ENCODE peak calls at places on chromosomes 12 and 14, in six cellular contexts. Z is HFF-Myc, S is Calu3, U is A549, H is left ventricle myocardium inferior, X is H9. N is an unnamed sample.

GRCh38 chr14:90140956-90141316 is 79.1 kb downstream of the KCNK13 start:
- DNase-seq in S (no peak), Z (no peak), X (no peak), H (no peak), U (peak; percentile 12), N (no peak)

GRCh38 chr14:30375280-30375892 is 183.6 kb upstream of the G2E3 start:
- DNase-seq in X (peak; percentile 70), U (peak; percentile 9), Z (peak; percentile 37), H (peak; percentile 47), S (peak; percentile 67), N (peak; percentile 66)

GRCh38 chr14:34714320-34715107 is at the start of gene CFL2:
- DNase-seq in Z (no peak), S (peak; percentile 79), H (peak; percentile 86), U (peak; percentile 88), X (peak; percentile 89), N (peak; percentile 88)

GRCh38 chr12:102501773-102502172 is 21.4 kb upstream of the IGF1 start:
- DNase-seq in X (no peak), Z (no peak), U (no peak), H (no peak), S (no peak), N (no peak)

GRCh38 chr14:28381656-28382055 is 384.9 kb upstream of the FOXG1 start:
- DNase-seq in U (no peak), H (no peak), S (no peak), Z (no peak), X (no peak), N (no peak)

GRCh38 chr12:1803736-1804135 is 16.6 kb upstream of the LRTM2 start:
- DNase-seq in X (no peak), Z (no peak), H (no peak), U (no peak), S (no peak), N (no peak)

GRCh38 chr12:76250256-76250655 is 98.0 kb downstream of the BBS10 start:
- DNase-seq in H (no peak), Z (no peak), X (no peak), U (no peak), S (no peak), N (no peak)

GRCh38 chr12:71194657-71195056 is 36.9 kb upstream of the TSPAN8 start:
- DNase-seq in Z (no peak), U (no peak), S (no peak), X (no peak), H (no peak), N (no peak)

GRCh38 chr12:19530631-19531020 is 91.3 kb downstream of the AEBP2 start:
- DNase-seq in X (no peak), S (no peak), Z (no peak), U (no peak), H (no peak), N (no peak)

GRCh38 chr12:23911574-23911973 is 37.9 kb downstream of the SOX5 start:
- DNase-seq in H (no peak), Z (no peak), S (no peak), X (no peak), U (no peak), N (no peak)

GRCh38 chr12:101044512-101045074 is 165.4 kb downstream of the SLC5A8 start:
- DNase-seq in H (no peak), X (no peak), S (no peak), Z (no peak), U (no peak), N (no peak)

GRCh38 chr12:125533434-125534029 is 468.3 kb downstream of the AACS start:
- DNase-seq in Z (no peak), H (peak; percentile 17), S (peak; percentile 86), U (peak; percentile 31), X (peak; percentile 89), N (peak; percentile 88)

GRCh38 chr12:47105914-47106674 is 26.3 kb upstream of the AMIGO2 start:
- DNase-seq in Z (no peak), U (no peak), X (no peak), H (no peak), S (no peak), N (no peak)

GRCh38 chr12:10540776-10541205 is 35.1 kb downstream of the EIF2S3B start:
- DNase-seq in Z (no peak), U (no peak), H (no peak), S (no peak), X (no peak), N (no peak)

GRCh38 chr14:71610797-71611196 is 321.4 kb upstream of the RGS6 start:
- DNase-seq in H (no peak), S (no peak), Z (no peak), U (no peak), X (no peak), N (no peak)

GRCh38 chr14:71607056-71607455 is 325.2 kb upstream of the RGS6 start:
- DNase-seq in U (no peak), Z (no peak), S (no peak), X (no peak), H (no peak), N (no peak)

GRCh38 chr14:71606575-71606974 is 325.7 kb upstream of the RGS6 start:
- DNase-seq in Z (no peak), H (no peak), U (no peak), S (no peak), X (no peak), N (no peak)

GRCh38 chr14:71606064-71606463 is 326.2 kb upstream of the RGS6 start:
- DNase-seq in X (no peak), Z (no peak), U (no peak), S (no peak), H (no peak), N (no peak)

GRCh38 chr14:71610149-71610548 is 322.1 kb upstream of the RGS6 start:
- DNase-seq in H (no peak), U (no peak), Z (no peak), X (no peak), S (no peak), N (no peak)
- TF ChIP-seq CTCF in H (no peak), U (no peak), Z (no peak), X (no peak), S (no peak), N (no peak)

GRCh38 chr14:24334431-24335271 is at the start of gene ADCY4:
- DNase-seq in S (no peak), X (no peak), H (peak; percentile 68), Z (no peak), U (no peak), N (peak; percentile 60)

GRCh38 chr14:24329736-24330135 is 5.1 kb downstream of the ADCY4 start:
- DNase-seq in X (no peak), S (no peak), H (no peak), U (no peak), Z (no peak), N (no peak)

GRCh38 chr14:24330973-24331674 is 3.7 kb downstream of the ADCY4 start:
- DNase-seq in Z (no peak), X (no peak), H (no peak), U (no peak), S (no peak), N (no peak)

GRCh38 chr14:24331731-24332093 is 3.2 kb downstream of the ADCY4 start:
- DNase-seq in Z (no peak), H (no peak), S (no peak), U (no peak), X (peak; percentile 51), N (no peak)

DNA sequence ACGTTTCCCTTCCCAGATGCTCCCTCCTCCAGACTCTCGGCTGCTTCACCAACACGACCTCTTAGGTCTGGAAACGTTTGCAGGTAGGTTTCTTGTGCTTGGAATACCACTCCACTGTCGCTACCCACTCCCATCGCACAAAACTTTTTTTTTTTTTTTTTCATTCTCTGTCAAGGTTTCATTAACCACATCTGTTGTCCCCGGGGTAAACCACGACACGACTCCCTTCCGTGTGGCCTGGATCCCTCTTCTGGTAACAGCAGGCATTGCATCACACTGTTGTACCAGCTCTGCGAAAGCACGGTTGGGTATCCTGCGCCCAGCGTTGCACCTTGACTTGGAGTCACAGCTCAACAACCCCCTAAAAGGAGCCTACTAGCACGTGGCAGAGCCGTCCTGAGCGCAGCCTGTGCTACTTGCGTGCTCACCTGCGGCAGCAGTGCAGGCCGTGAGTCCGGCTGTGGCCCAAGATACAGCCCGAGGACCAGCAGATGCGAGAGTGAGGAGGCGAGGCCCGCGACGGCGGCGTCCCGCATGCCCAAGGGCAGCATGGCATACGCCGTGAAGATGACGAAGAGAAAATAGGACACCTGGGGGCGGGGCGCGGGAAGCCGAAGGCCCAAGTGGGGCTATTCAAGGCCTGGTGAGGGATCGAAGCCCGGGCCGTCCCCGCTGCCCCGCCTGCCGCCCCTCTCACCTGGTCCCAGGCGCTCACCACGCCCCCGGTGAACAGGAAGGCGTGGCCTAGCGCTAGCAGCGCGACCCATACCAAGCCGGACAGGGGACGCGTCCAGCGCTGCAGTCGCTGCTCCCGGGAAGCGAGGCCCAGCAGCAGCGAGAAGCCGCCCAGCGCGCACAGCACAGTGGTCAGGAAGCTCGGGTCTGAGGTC is 2.5 kb downstream of the ADCY4 start:
- DNase-seq in H (peak; percentile 52), X (peak; percentile 90), U (peak; percentile 93), S (peak; percentile 79), Z (no peak), N (peak; percentile 71)
- TF ChIP-seq CTCF in H (peak; percentile 77), X (peak; percentile 77), U (peak; percentile 46), S (peak; percentile 54), Z (peak; percentile 74), N (peak; percentile 64)

DNA sequence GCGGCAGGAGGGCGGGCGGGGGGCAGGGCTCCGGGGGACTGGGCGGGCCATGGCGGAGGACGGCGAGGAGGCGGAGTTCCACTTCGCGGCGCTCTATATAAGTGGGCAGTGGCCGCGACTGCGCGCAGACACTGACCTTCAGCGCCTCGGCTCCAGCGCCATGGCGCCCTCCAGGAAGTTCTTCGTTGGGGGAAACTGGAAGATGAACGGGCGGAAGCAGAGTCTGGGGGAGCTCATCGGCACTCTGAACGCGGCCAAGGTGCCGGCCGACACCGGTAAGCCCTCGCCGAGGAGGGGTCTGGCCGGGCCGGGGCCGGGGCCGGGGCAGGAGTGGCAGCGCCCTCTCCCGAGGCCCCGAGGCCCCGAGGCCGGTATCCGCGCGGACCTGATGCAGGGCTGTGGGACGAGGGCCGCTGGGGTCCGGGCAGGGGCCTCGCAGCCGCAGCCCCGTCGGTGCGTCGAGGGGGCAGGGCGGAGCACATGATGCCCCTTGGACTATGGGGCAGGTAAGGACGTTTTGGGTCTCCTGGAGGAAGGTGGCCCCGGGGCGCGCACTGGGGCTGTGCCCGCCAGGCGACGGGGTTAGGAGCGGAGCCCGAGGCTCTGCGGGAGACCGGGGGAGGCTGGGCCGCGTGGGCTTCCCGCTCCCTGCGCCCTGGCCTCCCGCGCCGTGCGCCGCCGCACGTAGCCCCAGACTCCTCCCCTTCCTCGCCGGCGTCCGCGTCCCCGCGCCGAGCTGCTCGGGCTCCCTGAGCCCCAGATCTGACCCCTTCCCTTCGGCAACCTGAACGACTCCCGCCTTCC is at the start of gene TPI1:
- DNase-seq in H (peak; percentile 88), S (peak; percentile 78), Z (no peak), U (peak; percentile 77), X (peak; percentile 90), N (peak; percentile 91)
- TF ChIP-seq CTCF in H (no peak), S (no peak), Z (no peak), U (no peak), X (no peak), N (no peak)

DNA sequence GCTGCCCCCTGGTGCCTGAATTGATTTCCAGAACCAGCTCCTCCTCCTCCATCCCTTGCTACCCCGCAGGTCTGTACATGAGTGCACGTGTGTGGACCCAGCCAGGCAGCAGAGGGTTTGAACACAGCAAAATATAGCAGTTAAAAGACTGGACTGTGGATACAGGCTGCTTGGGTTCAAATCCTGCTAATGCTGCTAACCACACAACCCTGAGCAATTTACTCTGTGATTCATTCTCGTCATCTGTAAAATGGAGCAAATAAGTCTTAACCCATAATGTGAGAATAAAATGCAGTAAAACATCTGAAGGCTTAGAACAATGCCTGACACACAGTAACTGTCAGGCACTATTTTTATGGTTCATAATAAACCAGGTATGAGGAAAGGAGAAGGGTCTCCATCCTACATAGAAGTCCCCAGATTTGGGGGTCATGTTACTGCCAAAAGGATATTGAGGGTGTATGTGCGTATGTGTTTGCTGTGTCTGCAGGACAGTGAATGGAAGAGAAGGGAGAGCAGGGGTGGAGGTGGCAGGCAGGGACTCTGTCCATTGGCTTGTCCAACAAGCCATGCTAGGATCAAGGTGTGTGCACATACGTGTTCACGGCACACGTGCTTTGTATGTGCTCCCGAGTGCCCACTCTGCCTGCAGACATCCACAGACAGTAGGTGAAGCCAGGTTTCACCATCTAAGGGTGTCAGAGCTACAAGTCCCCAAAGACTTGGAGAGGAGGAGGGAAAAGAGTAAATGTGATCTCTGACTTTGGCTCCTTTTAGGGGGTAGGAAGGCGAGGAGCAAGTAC is 1.5 kb upstream of the STAT6 start:
- DNase-seq in U (no peak), S (no peak), Z (no peak), X (peak; percentile 96), H (no peak), N (no peak)
- TF ChIP-seq CTCF in U (peak; percentile 95), S (peak; percentile 84), Z (peak; percentile 76), X (no peak), H (peak; percentile 86), N (peak; percentile 77)

N was measured in nephron progenitor cell.